ENCODE peak calls at places on chromosomes 2 and 18, in eight cellular contexts. R is aorta; X is breast epithelium; P is adrenal gland; U is pancreas; I is GM23248; Z is CD8-positive, alpha-beta memory T cell; O is brain microvascular endothelial cell. L is an unnamed sample.

GRCh38 chr2:223721746-223722145 is 115.6 kb downstream of the AP1S3 start:
- DNase-seq in R (no peak), X (no peak), P (no peak), U (no peak), I (no peak), Z (no peak), O (no peak), L (no peak)

GRCh38 chr2:85445316-85446295 is 27.1 kb downstream of the SH2D6 start:
- DNase-seq in R (no peak), X (no peak), P (peak), U (peak), I (peak), Z (no peak), O (no peak), L (no peak)

GRCh38 chr2:67845557-67846114 is 217.2 kb downstream of the C1D start:
- DNase-seq in R (no peak), X (no peak), P (no peak), U (no peak), I (no peak), Z (no peak), O (no peak), L (no peak)

GRCh38 chr2:195575021-195575420 is 82.0 kb upstream of the SLC39A10 start:
- DNase-seq in R (no peak), X (no peak), P (no peak), U (no peak), I (peak), Z (no peak), O (no peak), L (no peak)

GRCh38 chr2:131155208-131155855 is 50.2 kb downstream of the PLEKHB2 start:
- DNase-seq in R (no peak), X (no peak), P (no peak), U (no peak), I (no peak), Z (no peak), O (no peak), L (no peak)

GRCh38 chr2:1556776-1557466 is 143.7 kb downstream of the TPO start:
- DNase-seq in R (peak), X (no peak), P (peak), U (peak), I (peak), Z (no peak), O (peak), L (no peak)

GRCh38 chr2:127770973-127771735 is 39.8 kb downstream of the WDR33 start:
- DNase-seq in R (no peak), X (no peak), P (no peak), U (no peak), I (peak), Z (no peak), O (peak), L (no peak)

GRCh38 chr18:62336618-62337017 is 11.5 kb downstream of the TNFRSF11A start:
- DNase-seq in R (no peak), X (no peak), P (no peak), U (no peak), I (no peak), Z (no peak), O (no peak), L (no peak)

GRCh38 chr2:74991977-74992376 is 33.5 kb downstream of the POLE4 start:
- DNase-seq in R (no peak), X (no peak), P (no peak), U (no peak), I (peak), Z (no peak), O (peak), L (no peak)

GRCh38 chr2:65297544-65297943 is 69.9 kb downstream of the ACTR2 start:
- DNase-seq in R (no peak), X (no peak), P (no peak), U (no peak), I (no peak), Z (no peak), O (no peak), L (no peak)

GRCh38 chr2:67237288-67237687 is 159.8 kb upstream of the ETAA1 start:
- DNase-seq in R (no peak), X (no peak), P (no peak), U (no peak), I (no peak), Z (no peak), O (no peak), L (no peak)

GRCh38 chr2:51103205-51103604 is 71.3 kb upstream of the NRXN1 start:
- DNase-seq in R (no peak), X (no peak), P (peak), U (no peak), I (peak), Z (no peak), O (peak), L (no peak)

GRCh38 chr2:194100201-194100600 is 1556.8 kb upstream of the SLC39A10 start:
- DNase-seq in R (no peak), X (no peak), P (no peak), U (no peak), I (no peak), Z (no peak), O (no peak), L (no peak)

GRCh38 chr2:1192121-1192520 is 221.1 kb upstream of the TPO start:
- DNase-seq in R (no peak), X (no peak), P (no peak), U (no peak), I (no peak), Z (no peak), O (no peak), L (no peak)

GRCh38 chr2:19635951-19636505 is 265.8 kb downstream of the TTC32 start:
- DNase-seq in R (no peak), X (no peak), P (no peak), U (no peak), I (no peak), Z (no peak), O (no peak), L (no peak)
- H3K4me3 ChIP-seq in R (no peak), X (no peak), P (no peak), U (no peak), I (no peak), Z (no peak), O (no peak), L (no peak)

DNA sequence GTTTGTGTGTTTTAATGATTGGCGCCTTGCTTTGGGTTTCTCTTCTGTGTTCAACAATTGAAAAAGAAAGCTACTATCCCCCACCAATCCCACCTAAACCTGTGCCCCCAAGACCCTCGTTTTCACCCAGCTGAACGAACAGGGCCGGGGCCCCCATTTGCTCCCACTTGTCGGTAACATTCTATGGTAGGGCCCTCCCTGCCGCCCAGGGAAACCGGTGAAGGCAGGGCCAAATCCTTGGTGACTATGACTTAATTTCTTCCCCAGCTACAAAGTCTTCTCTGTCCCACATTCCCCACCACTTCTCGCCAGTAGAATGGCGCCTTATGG is 598 bp upstream of the SNRNP200 start:
- DNase-seq in R (no peak), X (no peak), P (no peak), U (no peak), I (peak), Z (no peak), O (no peak), L (no peak)
- H3K27ac ChIP-seq in R (no peak), X (peak), P (no peak), U (peak), I (peak), Z (peak), O (peak), L (peak)

GRCh38 chr18:4806342-4806741 is 351.2 kb upstream of the DLGAP1 start:
- DNase-seq in R (peak), X (no peak), P (no peak), U (no peak), I (no peak), Z (no peak), O (no peak), L (no peak)
- H3K4me3 ChIP-seq in R (no peak), X (no peak), P (no peak), U (no peak), I (no peak), Z (no peak), O (no peak), L (no peak)

GRCh38 chr2:135744761-135745314 is 3.2 kb downstream of the UBXN4 start:
- DNase-seq in R (no peak), X (no peak), P (peak), U (no peak), I (peak), Z (peak), O (peak), L (no peak)
- H3K27ac ChIP-seq in R (no peak), X (no peak), P (no peak), U (no peak), I (peak), Z (no peak), O (peak), L (no peak)

L was measured in tibial nerve.